ENCODE peak calls at places on chromosomes 12 and 14, in ten cellular contexts. One of them, this sample, is unnamed.

GRCh38 chr14:70032447-70032846 is 153.2 kb downstream of the SMOC1 start:
- DNase-seq in amniotic stem cell: no peak
- DNase-seq in AML-193: no peak
- DNase-seq in adipocyte: no peak
- DNase-seq in MV-4-11: no peak
- DNase-seq in NCI-H1417: no peak
- DNase-seq in T-helper 2 cell: no peak
- DNase-seq in retinal pigment epithelial cell: peak; percentile 4
- DNase-seq in HT-29: peak; percentile 13
- DNase-seq in stimulated activated CD4-positive, alpha-beta T cell treated with anti-CD3 and anti-CD28 coated beads, Interleukin-4, amount 100 ng/mL, for 1 hour: no peak
- DNase-seq in this sample: no peak

GRCh38 chr12:100138048-100138907 is 4.4 kb downstream of the BLTP3B start:
- DNase-seq in HT-29: peak; percentile 56
- DNase-seq in retinal pigment epithelial cell: no peak
- DNase-seq in amniotic stem cell: no peak
- DNase-seq in NCI-H1417: peak; percentile 23
- DNase-seq in adipocyte: peak; percentile 45
- DNase-seq in MV-4-11: peak; percentile 85
- DNase-seq in T-helper 2 cell: no peak
- DNase-seq in stimulated activated CD4-positive, alpha-beta T cell treated with anti-CD3 and anti-CD28 coated beads, Interleukin-4, amount 100 ng/mL, for 1 hour: no peak
- DNase-seq in AML-193: peak; percentile 67
- DNase-seq in this sample: no peak

GRCh38 chr14:72613196-72613974 is 280.5 kb downstream of the DPF3 start:
- DNase-seq in AML-193: no peak
- DNase-seq in retinal pigment epithelial cell: no peak
- DNase-seq in adipocyte: peak; percentile 33
- DNase-seq in NCI-H1417: peak; percentile 22
- DNase-seq in amniotic stem cell: no peak
- DNase-seq in HT-29: no peak
- DNase-seq in T-helper 2 cell: no peak
- DNase-seq in stimulated activated CD4-positive, alpha-beta T cell treated with anti-CD3 and anti-CD28 coated beads, Interleukin-4, amount 100 ng/mL, for 1 hour: no peak
- DNase-seq in MV-4-11: no peak
- DNase-seq in this sample: no peak

GRCh38 chr14:61662437-61663311 is 32.6 kb upstream of the HIF1A start:
- DNase-seq in NCI-H1417: peak; percentile 9
- DNase-seq in HT-29: peak; percentile 22
- DNase-seq in retinal pigment epithelial cell: no peak
- DNase-seq in MV-4-11: peak; percentile 96
- DNase-seq in stimulated activated CD4-positive, alpha-beta T cell treated with anti-CD3 and anti-CD28 coated beads, Interleukin-4, amount 100 ng/mL, for 1 hour: peak; percentile 19
- DNase-seq in T-helper 2 cell: peak; percentile 59
- DNase-seq in AML-193: peak; percentile 55
- DNase-seq in amniotic stem cell: peak; percentile 35
- DNase-seq in adipocyte: peak; percentile 61
- DNase-seq in this sample: no peak

GRCh38 chr14:88078525-88078924 is 73.6 kb downstream of the GPR65 start:
- DNase-seq in NCI-H1417: no peak
- DNase-seq in T-helper 2 cell: no peak
- DNase-seq in HT-29: no peak
- DNase-seq in stimulated activated CD4-positive, alpha-beta T cell treated with anti-CD3 and anti-CD28 coated beads, Interleukin-4, amount 100 ng/mL, for 1 hour: no peak
- DNase-seq in MV-4-11: no peak
- DNase-seq in adipocyte: no peak
- DNase-seq in retinal pigment epithelial cell: no peak
- DNase-seq in amniotic stem cell: no peak
- DNase-seq in AML-193: no peak
- DNase-seq in this sample: no peak

GRCh38 chr12:116880213-116880816 is 926 bp downstream of the HRK start:
- DNase-seq in adipocyte: peak; percentile 14
- DNase-seq in HT-29: no peak
- DNase-seq in retinal pigment epithelial cell: no peak
- DNase-seq in MV-4-11: no peak
- DNase-seq in AML-193: no peak
- DNase-seq in amniotic stem cell: no peak
- DNase-seq in stimulated activated CD4-positive, alpha-beta T cell treated with anti-CD3 and anti-CD28 coated beads, Interleukin-4, amount 100 ng/mL, for 1 hour: no peak
- DNase-seq in T-helper 2 cell: no peak
- DNase-seq in NCI-H1417: no peak
- DNase-seq in this sample: no peak

GRCh38 chr14:69288001-69288771 is 28.2 kb downstream of the GALNT16 start:
- DNase-seq in T-helper 2 cell: no peak
- DNase-seq in MV-4-11: peak; percentile 14
- DNase-seq in stimulated activated CD4-positive, alpha-beta T cell treated with anti-CD3 and anti-CD28 coated beads, Interleukin-4, amount 100 ng/mL, for 1 hour: no peak
- DNase-seq in retinal pigment epithelial cell: no peak
- DNase-seq in amniotic stem cell: no peak
- DNase-seq in AML-193: no peak
- DNase-seq in NCI-H1417: no peak
- DNase-seq in adipocyte: peak; percentile 53
- DNase-seq in HT-29: no peak
- DNase-seq in this sample: peak; percentile 11

GRCh38 chr12:53023-53734 is 13.4 kb upstream of the IQSEC3 start:
- DNase-seq in T-helper 2 cell: no peak
- DNase-seq in adipocyte: no peak
- DNase-seq in NCI-H1417: no peak
- DNase-seq in HT-29: peak; percentile 13
- DNase-seq in stimulated activated CD4-positive, alpha-beta T cell treated with anti-CD3 and anti-CD28 coated beads, Interleukin-4, amount 100 ng/mL, for 1 hour: no peak
- DNase-seq in amniotic stem cell: no peak
- DNase-seq in MV-4-11: no peak
- DNase-seq in AML-193: no peak
- DNase-seq in retinal pigment epithelial cell: no peak
- DNase-seq in this sample: no peak

GRCh38 chr14:21525571-21525970 is 575 bp downstream of the SALL2 start:
- DNase-seq in T-helper 2 cell: no peak
- DNase-seq in AML-193: no peak
- DNase-seq in amniotic stem cell: no peak
- DNase-seq in stimulated activated CD4-positive, alpha-beta T cell treated with anti-CD3 and anti-CD28 coated beads, Interleukin-4, amount 100 ng/mL, for 1 hour: no peak
- DNase-seq in MV-4-11: no peak
- DNase-seq in HT-29: no peak
- DNase-seq in retinal pigment epithelial cell: no peak
- DNase-seq in NCI-H1417: peak; percentile 75
- DNase-seq in adipocyte: peak; percentile 37
- DNase-seq in this sample: no peak

GRCh38 chr12:1262008-1262407 is 271.0 kb downstream of the ERC1 start:
- DNase-seq in HT-29: no peak
- DNase-seq in adipocyte: no peak
- DNase-seq in retinal pigment epithelial cell: no peak
- DNase-seq in stimulated activated CD4-positive, alpha-beta T cell treated with anti-CD3 and anti-CD28 coated beads, Interleukin-4, amount 100 ng/mL, for 1 hour: no peak
- DNase-seq in amniotic stem cell: no peak
- DNase-seq in AML-193: no peak
- DNase-seq in MV-4-11: peak; percentile 71
- DNase-seq in T-helper 2 cell: no peak
- DNase-seq in NCI-H1417: no peak
- DNase-seq in this sample: no peak

GRCh38 chr14:68952544-68953535 is 26.3 kb downstream of the ACTN1 start:
- DNase-seq in adipocyte: peak; percentile 88
- DNase-seq in amniotic stem cell: no peak
- DNase-seq in NCI-H1417: no peak
- DNase-seq in retinal pigment epithelial cell: no peak
- DNase-seq in stimulated activated CD4-positive, alpha-beta T cell treated with anti-CD3 and anti-CD28 coated beads, Interleukin-4, amount 100 ng/mL, for 1 hour: no peak
- DNase-seq in AML-193: no peak
- DNase-seq in T-helper 2 cell: no peak
- DNase-seq in MV-4-11: no peak
- DNase-seq in HT-29: no peak
- DNase-seq in this sample: peak; percentile 57

GRCh38 chr12:93441111-93441616 is 583 bp downstream of the UBE2N start:
- DNase-seq in T-helper 2 cell: peak; percentile 41
- DNase-seq in retinal pigment epithelial cell: no peak
- DNase-seq in stimulated activated CD4-positive, alpha-beta T cell treated with anti-CD3 and anti-CD28 coated beads, Interleukin-4, amount 100 ng/mL, for 1 hour: peak; percentile 26
- DNase-seq in amniotic stem cell: no peak
- DNase-seq in HT-29: peak; percentile 39
- DNase-seq in AML-193: no peak
- DNase-seq in NCI-H1417: peak; percentile 64
- DNase-seq in adipocyte: peak; percentile 72
- DNase-seq in MV-4-11: peak; percentile 11
- DNase-seq in this sample: no peak

GRCh38 chr14:75879031-75879430 is 102.8 kb downstream of the TGFB3 start:
- DNase-seq in NCI-H1417: no peak
- DNase-seq in stimulated activated CD4-positive, alpha-beta T cell treated with anti-CD3 and anti-CD28 coated beads, Interleukin-4, amount 100 ng/mL, for 1 hour: no peak
- DNase-seq in T-helper 2 cell: no peak
- DNase-seq in retinal pigment epithelial cell: peak; percentile 82
- DNase-seq in AML-193: no peak
- DNase-seq in adipocyte: peak; percentile 96
- DNase-seq in amniotic stem cell: peak; percentile 71
- DNase-seq in MV-4-11: peak; percentile 93
- DNase-seq in HT-29: no peak
- DNase-seq in this sample: peak; percentile 78

GRCh38 chr12:68406134-68406576 is 74.0 kb upstream of the MDM1 start:
- DNase-seq in adipocyte: peak; percentile 83
- DNase-seq in stimulated activated CD4-positive, alpha-beta T cell treated with anti-CD3 and anti-CD28 coated beads, Interleukin-4, amount 100 ng/mL, for 1 hour: no peak
- DNase-seq in T-helper 2 cell: no peak
- DNase-seq in HT-29: peak; percentile 38
- DNase-seq in MV-4-11: no peak
- DNase-seq in AML-193: peak; percentile 87
- DNase-seq in NCI-H1417: no peak
- DNase-seq in retinal pigment epithelial cell: peak; percentile 48
- DNase-seq in amniotic stem cell: no peak
- DNase-seq in this sample: peak; percentile 80

GRCh38 chr12:76144253-76144564 is 59.7 kb upstream of the NAP1L1 start:
- DNase-seq in AML-193: no peak
- DNase-seq in retinal pigment epithelial cell: peak; percentile 44
- DNase-seq in HT-29: peak; percentile 29
- DNase-seq in MV-4-11: peak; percentile 34
- DNase-seq in stimulated activated CD4-positive, alpha-beta T cell treated with anti-CD3 and anti-CD28 coated beads, Interleukin-4, amount 100 ng/mL, for 1 hour: peak; percentile 19
- DNase-seq in amniotic stem cell: no peak
- DNase-seq in T-helper 2 cell: peak; percentile 27
- DNase-seq in adipocyte: peak; percentile 42
- DNase-seq in NCI-H1417: peak; percentile 81
- DNase-seq in this sample: peak; percentile 22

GRCh38 chr12:100963381-100963780 is 168.8 kb downstream of the ANO4 start:
- DNase-seq in MV-4-11: no peak
- DNase-seq in AML-193: no peak
- DNase-seq in stimulated activated CD4-positive, alpha-beta T cell treated with anti-CD3 and anti-CD28 coated beads, Interleukin-4, amount 100 ng/mL, for 1 hour: no peak
- DNase-seq in T-helper 2 cell: no peak
- DNase-seq in HT-29: no peak
- DNase-seq in adipocyte: peak; percentile 25
- DNase-seq in retinal pigment epithelial cell: no peak
- DNase-seq in NCI-H1417: no peak
- DNase-seq in amniotic stem cell: no peak
- DNase-seq in this sample: peak; percentile 39

GRCh38 chr14:36227802-36228201 is 51.3 kb upstream of the PTCSC3 start:
- DNase-seq in NCI-H1417: no peak
- DNase-seq in HT-29: peak; percentile 45
- DNase-seq in MV-4-11: no peak
- DNase-seq in retinal pigment epithelial cell: no peak
- DNase-seq in adipocyte: no peak
- DNase-seq in T-helper 2 cell: no peak
- DNase-seq in AML-193: no peak
- DNase-seq in amniotic stem cell: no peak
- DNase-seq in stimulated activated CD4-positive, alpha-beta T cell treated with anti-CD3 and anti-CD28 coated beads, Interleukin-4, amount 100 ng/mL, for 1 hour: no peak
- DNase-seq in this sample: no peak

GRCh38 chr12:124661382-124661781 is 94.0 kb upstream of the NCOR2 start:
- DNase-seq in MV-4-11: no peak
- DNase-seq in HT-29: no peak
- DNase-seq in AML-193: no peak
- DNase-seq in amniotic stem cell: no peak
- DNase-seq in T-helper 2 cell: no peak
- DNase-seq in retinal pigment epithelial cell: no peak
- DNase-seq in adipocyte: no peak
- DNase-seq in stimulated activated CD4-positive, alpha-beta T cell treated with anti-CD3 and anti-CD28 coated beads, Interleukin-4, amount 100 ng/mL, for 1 hour: no peak
- DNase-seq in NCI-H1417: no peak
- DNase-seq in this sample: no peak

GRCh38 chr12:69633061-69633460 is 22.4 kb upstream of the LRRC10 start:
- DNase-seq in HT-29: peak; percentile 12
- DNase-seq in MV-4-11: no peak
- DNase-seq in AML-193: peak; percentile 5
- DNase-seq in stimulated activated CD4-positive, alpha-beta T cell treated with anti-CD3 and anti-CD28 coated beads, Interleukin-4, amount 100 ng/mL, for 1 hour: no peak
- DNase-seq in retinal pigment epithelial cell: no peak
- DNase-seq in adipocyte: no peak
- DNase-seq in NCI-H1417: no peak
- DNase-seq in T-helper 2 cell: no peak
- DNase-seq in amniotic stem cell: no peak
- DNase-seq in this sample: no peak

GRCh38 chr14:97270308-97270707 is 473.1 kb downstream of the VRK1 start:
- DNase-seq in adipocyte: no peak
- DNase-seq in NCI-H1417: no peak
- DNase-seq in stimulated activated CD4-positive, alpha-beta T cell treated with anti-CD3 and anti-CD28 coated beads, Interleukin-4, amount 100 ng/mL, for 1 hour: no peak
- DNase-seq in T-helper 2 cell: no peak
- DNase-seq in HT-29: no peak
- DNase-seq in AML-193: no peak
- DNase-seq in MV-4-11: no peak
- DNase-seq in amniotic stem cell: no peak
- DNase-seq in retinal pigment epithelial cell: peak; percentile 75
- DNase-seq in this sample: no peak

GRCh38 chr12:123057505-123058265 is 77.2 kb downstream of the ARL6IP4 start:
- DNase-seq in adipocyte: no peak
- DNase-seq in HT-29: no peak
- DNase-seq in stimulated activated CD4-positive, alpha-beta T cell treated with anti-CD3 and anti-CD28 coated beads, Interleukin-4, amount 100 ng/mL, for 1 hour: no peak
- DNase-seq in NCI-H1417: peak; percentile 54
- DNase-seq in retinal pigment epithelial cell: no peak
- DNase-seq in AML-193: no peak
- DNase-seq in MV-4-11: no peak
- DNase-seq in amniotic stem cell: no peak
- DNase-seq in T-helper 2 cell: no peak
- DNase-seq in this sample: no peak

GRCh38 chr14:85247071-85247470 is 282.9 kb upstream of the FLRT2 start:
- DNase-seq in stimulated activated CD4-positive, alpha-beta T cell treated with anti-CD3 and anti-CD28 coated beads, Interleukin-4, amount 100 ng/mL, for 1 hour: no peak
- DNase-seq in HT-29: no peak
- DNase-seq in MV-4-11: no peak
- DNase-seq in NCI-H1417: peak; percentile 47
- DNase-seq in AML-193: no peak
- DNase-seq in adipocyte: no peak
- DNase-seq in retinal pigment epithelial cell: no peak
- DNase-seq in amniotic stem cell: no peak
- DNase-seq in T-helper 2 cell: no peak
- DNase-seq in this sample: no peak

GRCh38 chr14:49892301-49892635 is 614 bp upstream of the ARF6 start:
- DNase-seq in stimulated activated CD4-positive, alpha-beta T cell treated with anti-CD3 and anti-CD28 coated beads, Interleukin-4, amount 100 ng/mL, for 1 hour: no peak
- DNase-seq in amniotic stem cell: no peak
- DNase-seq in MV-4-11: peak; percentile 83
- DNase-seq in HT-29: peak; percentile 58
- DNase-seq in adipocyte: peak; percentile 89
- DNase-seq in retinal pigment epithelial cell: peak; percentile 49
- DNase-seq in AML-193: peak; percentile 62
- DNase-seq in T-helper 2 cell: peak; percentile 54
- DNase-seq in NCI-H1417: peak; percentile 94
- DNase-seq in this sample: peak; percentile 57

GRCh38 chr14:103284574-103285467 is 49.2 kb upstream of the EIF5 start:
- DNase-seq in MV-4-11: no peak
- DNase-seq in HT-29: no peak
- DNase-seq in amniotic stem cell: no peak
- DNase-seq in NCI-H1417: no peak
- DNase-seq in stimulated activated CD4-positive, alpha-beta T cell treated with anti-CD3 and anti-CD28 coated beads, Interleukin-4, amount 100 ng/mL, for 1 hour: no peak
- DNase-seq in adipocyte: no peak
- DNase-seq in AML-193: no peak
- DNase-seq in retinal pigment epithelial cell: no peak
- DNase-seq in T-helper 2 cell: no peak
- DNase-seq in this sample: no peak

GRCh38 chr14:32010561-32011188 is 66.4 kb upstream of the ARHGAP5 start:
- DNase-seq in AML-193: no peak
- DNase-seq in amniotic stem cell: no peak
- DNase-seq in T-helper 2 cell: no peak
- DNase-seq in HT-29: peak; percentile 32
- DNase-seq in stimulated activated CD4-positive, alpha-beta T cell treated with anti-CD3 and anti-CD28 coated beads, Interleukin-4, amount 100 ng/mL, for 1 hour: no peak
- DNase-seq in MV-4-11: no peak
- DNase-seq in retinal pigment epithelial cell: no peak
- DNase-seq in adipocyte: no peak
- DNase-seq in NCI-H1417: no peak
- DNase-seq in this sample: no peak

GRCh38 chr14:68789002-68789797 is 3.7 kb downstream of the ZFP36L1 start:
- DNase-seq in AML-193: peak; percentile 25
- DNase-seq in HT-29: peak; percentile 72
- DNase-seq in adipocyte: peak; percentile 84
- DNase-seq in retinal pigment epithelial cell: peak; percentile 50
- DNase-seq in stimulated activated CD4-positive, alpha-beta T cell treated with anti-CD3 and anti-CD28 coated beads, Interleukin-4, amount 100 ng/mL, for 1 hour: peak; percentile 85
- DNase-seq in MV-4-11: peak; percentile 72
- DNase-seq in amniotic stem cell: peak; percentile 52
- DNase-seq in T-helper 2 cell: peak; percentile 81
- DNase-seq in NCI-H1417: peak; percentile 83
- DNase-seq in this sample: no peak

GRCh38 chr12:49305762-49306161 is 10.8 kb downstream of the PRPH start:
- DNase-seq in amniotic stem cell: no peak
- DNase-seq in AML-193: no peak
- DNase-seq in NCI-H1417: no peak
- DNase-seq in T-helper 2 cell: no peak
- DNase-seq in HT-29: no peak
- DNase-seq in MV-4-11: no peak
- DNase-seq in retinal pigment epithelial cell: no peak
- DNase-seq in adipocyte: no peak
- DNase-seq in stimulated activated CD4-positive, alpha-beta T cell treated with anti-CD3 and anti-CD28 coated beads, Interleukin-4, amount 100 ng/mL, for 1 hour: no peak
- DNase-seq in this sample: no peak

GRCh38 chr12:104752016-104752415 is 206.1 kb downstream of the SLC41A2 start:
- DNase-seq in T-helper 2 cell: no peak
- DNase-seq in adipocyte: no peak
- DNase-seq in MV-4-11: no peak
- DNase-seq in amniotic stem cell: no peak
- DNase-seq in retinal pigment epithelial cell: no peak
- DNase-seq in AML-193: no peak
- DNase-seq in stimulated activated CD4-positive, alpha-beta T cell treated with anti-CD3 and anti-CD28 coated beads, Interleukin-4, amount 100 ng/mL, for 1 hour: no peak
- DNase-seq in HT-29: no peak
- DNase-seq in NCI-H1417: no peak
- DNase-seq in this sample: no peak